ENCODE peak calls at places on chromosomes 13 and 19, in seven cellular contexts. G is bronchial epithelial cell, X is OCI-LY7, V is tibial artery, Z is GM12865, Q is epithelial cell of esophagus, W is heart left ventricle. R is an unnamed sample.

GRCh38 chr19:46364359-46364758 is 17.5 kb downstream of the PPP5C start:
- DNase-seq in G (no peak), X (no peak), V (no peak), Z (no peak), Q (no peak), W (no peak), R (no peak)

GRCh38 chr13:75635621-75636338 is at the start of gene LMO7:
- DNase-seq in G (no peak), X (peak), V (peak), Z (peak), Q (peak), W (peak), R (peak)

GRCh38 chr13:114109646-114110045 is 22.8 kb downstream of the RASA3 start:
- DNase-seq in G (no peak), X (no peak), V (peak), Z (no peak), Q (no peak), W (peak), R (peak)

GRCh38 chr19:36771275-36772231 is 1.1 kb downstream of the ZNF850 start:
- DNase-seq in G (peak), X (peak), V (peak), Z (peak), Q (peak), W (peak), R (peak)

GRCh38 chr13:114134111-114134943 is 1.9 kb upstream of the RASA3 start:
- DNase-seq in G (no peak), X (no peak), V (no peak), Z (peak), Q (no peak), W (peak), R (peak)

GRCh38 chr13:27968316-27969072 is 621 bp downstream of the CDX2 start:
- DNase-seq in G (no peak), X (no peak), V (no peak), Z (no peak), Q (no peak), W (no peak), R (no peak)

GRCh38 chr13:77509221-77509620 is 26.3 kb upstream of the SCEL start:
- DNase-seq in G (peak), X (no peak), V (no peak), Z (no peak), Q (peak), W (no peak), R (no peak)

GRCh38 chr19:57803594-57804325 is 11.0 kb downstream of the ZNF552 start:
- DNase-seq in G (peak), X (no peak), V (no peak), Z (no peak), Q (peak), W (no peak), R (peak)

GRCh38 chr19:29843180-29844051 is 31.6 kb downstream of the CCNE1 start:
- DNase-seq in G (no peak), X (no peak), V (peak), Z (no peak), Q (no peak), W (peak), R (peak)

GRCh38 chr19:45999653-46000121 is 4.4 kb downstream of the CCDC61 start:
- DNase-seq in G (peak), X (no peak), V (no peak), Z (no peak), Q (peak), W (no peak), R (peak)

GRCh38 chr19:13051581-13052165 is 51.0 kb downstream of the LYL1 start:
- DNase-seq in G (peak), X (no peak), V (peak), Z (peak), Q (peak), W (no peak), R (peak)

GRCh38 chr19:2546128-2547032 is 70.5 kb downstream of the GADD45B start:
- DNase-seq in G (no peak), X (no peak), V (peak), Z (no peak), Q (no peak), W (peak), R (no peak)

GRCh38 chr19:14530005-14530348 is 583 bp downstream of the TECR start:
- DNase-seq in G (no peak), X (peak), V (no peak), Z (peak), Q (no peak), W (no peak), R (no peak)

GRCh38 chr13:59963383-59963782 is 200.3 kb downstream of the DIAPH3 start:
- DNase-seq in G (no peak), X (no peak), V (no peak), Z (no peak), Q (no peak), W (no peak), R (no peak)

GRCh38 chr13:27976362-27977177 is 7.5 kb upstream of the CDX2 start:
- DNase-seq in G (no peak), X (no peak), V (peak), Z (no peak), Q (no peak), W (no peak), R (no peak)

GRCh38 chr19:3808420-3809143 is 22.4 kb upstream of the MATK start:
- DNase-seq in G (no peak), X (no peak), V (no peak), Z (no peak), Q (no peak), W (peak), R (no peak)
- TF ChIP-seq CTCF in G (no peak), X (no peak), V (no peak), Z (no peak), Q (no peak), W (peak), R (no peak)

GRCh38 chr13:46603165-46603603 is 50.2 kb downstream of the LRCH1 start:
- DNase-seq in G (no peak), X (peak), V (no peak), Z (peak), Q (peak), W (peak), R (no peak)
- TF ChIP-seq CTCF in G (no peak), X (peak), V (no peak), Z (peak), Q (peak), W (peak), R (no peak)

DNA sequence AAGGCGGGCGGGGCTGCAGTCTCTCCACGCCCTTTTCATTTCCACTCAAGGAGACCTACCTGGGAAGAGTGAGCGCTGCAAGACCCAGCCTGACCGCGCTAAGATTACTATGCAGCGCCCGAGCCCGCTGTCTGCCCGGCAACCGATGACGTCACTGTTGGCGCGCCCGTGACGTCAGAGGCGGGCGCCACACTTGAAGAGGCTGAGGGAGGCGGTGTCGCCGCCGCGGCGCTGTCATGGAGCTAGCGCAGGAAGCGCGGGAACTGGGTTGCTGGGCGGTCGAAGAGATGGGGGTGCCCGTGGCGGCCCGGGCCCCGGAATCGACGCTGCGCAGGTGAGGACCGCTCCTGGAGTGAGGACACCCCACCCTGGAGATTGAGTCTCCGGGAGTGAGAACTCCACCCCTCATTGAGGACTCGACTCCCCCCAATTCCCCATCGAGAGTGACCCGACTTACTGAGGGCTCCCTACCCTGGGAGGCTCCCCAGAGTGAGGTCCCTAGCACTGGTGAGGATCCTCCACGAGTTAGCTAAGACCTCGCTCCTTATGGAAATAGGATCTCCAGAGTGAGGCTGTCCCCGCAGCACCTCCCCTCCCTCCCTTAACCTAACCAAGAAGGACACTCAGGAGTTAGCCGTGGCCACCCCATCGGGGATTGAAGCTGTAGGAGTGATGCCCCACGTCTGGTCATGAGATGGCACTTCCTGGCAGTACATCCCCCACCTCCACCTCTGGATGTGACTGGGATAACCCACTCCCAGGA is at the start of gene HAUS5:
- DNase-seq in G (peak), X (peak), V (peak), Z (peak), Q (peak), W (peak), R (peak)
- TF ChIP-seq CTCF in G (no peak), X (no peak), V (no peak), Z (no peak), Q (no peak), W (no peak), R (no peak)

GRCh38 chr13:106734185-106734584 is 166.2 kb upstream of the ARGLU1 start:
- DNase-seq in G (no peak), X (no peak), V (no peak), Z (no peak), Q (no peak), W (no peak), R (no peak)

GRCh38 chr13:106736941-106737340 is 169.0 kb upstream of the ARGLU1 start:
- DNase-seq in G (no peak), X (no peak), V (no peak), Z (no peak), Q (no peak), W (no peak), R (no peak)

GRCh38 chr13:106738279-106738678 is 170.3 kb upstream of the ARGLU1 start:
- DNase-seq in G (no peak), X (no peak), V (no peak), Z (no peak), Q (no peak), W (no peak), R (no peak)
- TF ChIP-seq CTCF in G (no peak), X (no peak), V (no peak), Z (no peak), Q (no peak), W (no peak), R (no peak)

DNA sequence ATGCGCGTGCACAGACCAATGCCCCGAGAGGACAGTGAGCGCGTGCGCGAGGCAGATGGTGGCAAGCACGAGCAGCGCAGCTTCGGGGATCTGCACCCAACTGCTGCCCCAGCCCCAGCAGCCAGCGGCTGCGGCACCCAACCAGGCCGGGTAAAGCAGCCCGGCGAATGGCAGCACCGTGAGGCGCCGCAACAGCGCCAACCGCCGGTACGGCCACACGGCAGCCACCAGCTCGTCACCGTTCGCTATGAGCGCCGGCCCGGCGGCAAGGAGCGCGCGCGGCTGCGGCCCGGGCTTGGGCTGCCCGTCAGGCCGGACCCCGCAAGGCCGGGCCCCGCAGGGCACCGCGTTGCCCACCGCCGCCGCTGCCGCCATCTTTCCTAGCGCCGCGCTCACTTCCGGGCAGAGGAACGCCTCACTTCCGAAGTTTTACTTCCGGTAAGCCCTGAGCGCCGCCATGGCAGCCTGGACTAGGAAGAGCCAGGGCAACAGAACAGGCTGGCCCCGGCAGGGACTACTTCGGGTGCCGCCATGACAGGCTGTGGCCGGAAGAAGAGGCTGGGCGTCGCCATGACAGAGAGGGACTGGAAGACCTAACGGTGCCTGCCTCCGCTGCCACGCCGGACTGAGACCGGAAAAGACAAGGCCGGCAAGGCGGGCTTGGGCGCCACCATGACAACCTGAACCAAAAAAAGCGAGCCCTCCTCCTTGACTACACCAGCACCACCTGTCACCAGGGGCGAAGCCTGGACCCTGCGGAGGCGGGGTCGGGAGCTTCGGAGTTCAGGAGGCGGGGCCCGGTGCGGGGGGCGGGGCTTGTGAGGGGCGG is at the start of gene ATP13A1:
- DNase-seq in G (peak), X (peak), V (peak), Z (peak), Q (peak), W (peak), R (peak)
- TF ChIP-seq CTCF in G (peak), X (peak), V (no peak), Z (peak), Q (no peak), W (no peak), R (no peak)

GRCh38 chr13:99610702-99611289 is 109.5 kb downstream of the TM9SF2 start:
- DNase-seq in G (no peak), X (no peak), V (no peak), Z (no peak), Q (peak), W (no peak), R (no peak)
- TF ChIP-seq CTCF in G (peak), X (peak), V (no peak), Z (no peak), Q (no peak), W (no peak), R (no peak)

GRCh38 chr19:44740351-44740824 is 8.1 kb upstream of the BCL3 start:
- DNase-seq in G (no peak), X (peak), V (no peak), Z (peak), Q (no peak), W (no peak), R (no peak)
- TF ChIP-seq CTCF in G (peak), X (peak), V (no peak), Z (peak), Q (no peak), W (no peak), R (no peak)

DNA sequence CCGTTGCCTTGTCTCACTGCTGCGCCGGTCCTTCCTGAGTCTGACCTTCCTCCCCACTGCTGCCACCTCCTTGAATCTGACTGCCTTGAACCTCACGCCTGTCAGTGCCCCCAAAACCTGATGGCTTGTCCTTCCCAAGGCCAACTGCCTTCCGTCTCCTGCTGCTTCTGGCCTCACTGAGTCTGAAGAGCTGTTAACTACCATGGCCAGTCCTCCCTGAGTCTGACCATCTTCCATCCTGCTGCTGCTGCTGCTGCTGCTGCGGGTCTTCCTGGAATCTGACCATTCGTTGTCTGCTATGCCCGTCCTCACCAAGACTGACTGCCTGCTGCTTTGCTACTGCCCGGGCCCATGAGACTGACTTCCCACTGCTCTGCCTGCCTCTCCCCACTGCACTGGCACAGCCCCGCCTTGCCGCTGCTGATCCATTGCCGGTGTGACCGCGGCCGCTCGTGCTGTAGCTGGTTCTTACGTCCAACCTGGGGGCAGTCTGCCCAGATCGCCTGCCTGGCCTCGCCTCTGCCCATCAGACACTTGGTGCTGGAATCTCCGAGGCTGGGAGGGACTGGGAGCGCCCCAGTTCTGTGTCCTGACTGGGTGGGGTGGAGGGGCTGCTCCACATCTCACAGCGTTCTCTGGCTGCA is 2.9 kb upstream of the RCN3 start:
- DNase-seq in G (no peak), X (no peak), V (no peak), Z (no peak), Q (no peak), W (no peak), R (no peak)
- TF ChIP-seq CTCF in G (no peak), X (no peak), V (no peak), Z (no peak), Q (no peak), W (no peak), R (no peak)

GRCh38 chr13:79056706-79057105 is 349.3 kb downstream of the RBM26 start:
- DNase-seq in G (peak), X (no peak), V (no peak), Z (peak), Q (no peak), W (no peak), R (no peak)
- TF ChIP-seq CTCF in G (peak), X (no peak), V (no peak), Z (peak), Q (no peak), W (no peak), R (no peak)

R was measured in activated CD8-positive, alpha-beta T cell treated with anti-CD3 and anti-CD28 coated beads for 36 hours.